ENCODE peak calls at places on chromosomes 4 and X, in eight cellular contexts. K is CD8-positive, alpha-beta T cell; E is aorta; S is T-helper 17 cell; N is activated CD8-positive, alpha-beta memory T cell treated with anti-CD3 and anti-CD28 coated beads, Interleukin-2, amount 10 ng/mL, durations not matched to agents 7 days and 5 days; G is activated CD8-positive, alpha-beta T cell treated with anti-CD3 and anti-CD28 coated beads for 36 hours; X is heart right ventricle; Y is Right ventricle myocardium inferior. C is an unnamed sample.

GRCh38 chrX:150456466-150456865 is 93.3 kb downstream of the MAMLD1 start:
- ATAC-seq in K (no peak), X (no peak), N (no peak), S (no peak), Y (no peak), G (peak), E (no peak), C (peak)

GRCh38 chr4:122045533-122045932 is 93.7 kb upstream of the TRPC3 start:
- ATAC-seq in K (no peak), S (no peak), X (no peak), G (no peak), N (no peak), Y (no peak), E (no peak), C (no peak)

GRCh38 chr4:56728512-56728911 is 47.4 kb upstream of the HOPX start:
- ATAC-seq in Y (peak), G (no peak), K (no peak), E (no peak), X (peak), N (no peak), S (no peak), C (peak)

GRCh38 chr4:19774690-19775256 is 476.9 kb upstream of the SLIT2 start:
- ATAC-seq in S (no peak), Y (no peak), E (no peak), G (no peak), K (no peak), X (no peak), N (no peak), C (no peak)

GRCh38 chr4:148015058-148015457 is 283.2 kb downstream of the ARHGAP10 start:
- ATAC-seq in K (no peak), N (no peak), S (no peak), G (no peak), X (no peak), E (no peak), Y (no peak), C (no peak)

GRCh38 chr4:156941940-156942548 is 29.6 kb downstream of the PDGFC start:
- ATAC-seq in X (peak), S (no peak), K (no peak), E (peak), G (no peak), N (no peak), Y (peak), C (peak)

GRCh38 chrX:68209008-68209407 is 224.3 kb downstream of the OPHN1 start:
- ATAC-seq in S (no peak), G (no peak), X (no peak), Y (no peak), N (no peak), K (no peak), E (no peak), C (peak)

GRCh38 chr4:109183851-109184345 is 118.6 kb downstream of the COL25A1 start:
- ATAC-seq in Y (no peak), X (peak), G (no peak), S (no peak), E (no peak), N (no peak), K (no peak), C (no peak)

GRCh38 chr4:37502070-37502469 is 184.1 kb downstream of the RELL1 start:
- ATAC-seq in K (no peak), N (no peak), G (no peak), Y (no peak), X (no peak), E (no peak), S (no peak), C (no peak)

GRCh38 chr4:167614866-167615265 is 380.6 kb upstream of the SPOCK3 start:
- ATAC-seq in Y (no peak), S (no peak), X (no peak), G (no peak), K (no peak), N (no peak), E (no peak), C (no peak)

GRCh38 chr4:95107635-95108034 is 349.9 kb downstream of the BMPR1B start:
- ATAC-seq in N (no peak), G (no peak), Y (no peak), K (no peak), E (no peak), S (no peak), X (no peak), C (no peak)

GRCh38 chrX:133454525-133455323 is 39.4 kb upstream of the GPC4 start:
- ATAC-seq in X (no peak), N (no peak), S (no peak), Y (peak), K (no peak), G (no peak), E (no peak), C (no peak)

GRCh38 chr4:147943159-147943638 is 211.3 kb downstream of the ARHGAP10 start:
- ATAC-seq in G (peak), S (peak), E (no peak), Y (peak), K (peak), X (no peak), N (peak), C (no peak)

GRCh38 chrX:43140546-43140945 is 362.6 kb upstream of the PPP1R2C start:
- ATAC-seq in E (no peak), X (no peak), G (no peak), K (no peak), N (no peak), S (no peak), Y (no peak), C (no peak)

GRCh38 chrX:21725498-21725897 is 32.4 kb downstream of the SMPX start:
- ATAC-seq in S (no peak), Y (no peak), K (no peak), N (no peak), G (no peak), E (no peak), X (no peak), C (no peak)

GRCh38 chrX:46637937-46638336 is 64.4 kb downstream of the CHST7 start:
- ATAC-seq in X (no peak), K (no peak), Y (no peak), G (peak), E (no peak), S (no peak), N (peak), C (no peak)

GRCh38 chr4:154018659-154019058 is 229.8 kb upstream of the SFRP2 start:
- ATAC-seq in E (no peak), N (no peak), S (no peak), K (no peak), G (peak), Y (no peak), X (no peak), C (no peak)

GRCh38 chr4:4462970-4463369 is 76.1 kb downstream of the NSG1 start:
- ATAC-seq in N (no peak), G (no peak), E (no peak), S (no peak), X (no peak), K (peak), Y (no peak), C (no peak)

GRCh38 chr4:170026253-170026991 is at the start of gene MFAP3L:
- ATAC-seq in Y (peak), N (peak), S (peak), E (peak), X (peak), G (peak), K (peak), C (peak)

GRCh38 chrX:129781134-129782014 is 1.6 kb downstream of the SASH3 start:
- ATAC-seq in E (peak), N (peak), G (peak), Y (peak), K (peak), X (peak), S (peak), C (peak)

GRCh38 chr4:165766018-165766417 is 107.0 kb upstream of the TLL1 start:
- ATAC-seq in X (peak), S (no peak), N (no peak), K (no peak), G (no peak), Y (no peak), E (no peak), C (no peak)

GRCh38 chr4:99644453-99644852 is 13.2 kb downstream of the C4orf54 start:
- ATAC-seq in S (no peak), Y (no peak), G (no peak), E (no peak), N (no peak), X (no peak), K (no peak), C (no peak)

GRCh38 chr4:184961693-184962092 is 56.6 kb upstream of the HELT start:
- ATAC-seq in X (no peak), G (no peak), Y (no peak), K (no peak), N (no peak), E (no peak), S (no peak), C (peak)

GRCh38 chr4:79743014-79743413 is 330.0 kb downstream of the ANTXR2 start:
- ATAC-seq in S (no peak), K (no peak), X (no peak), G (no peak), E (no peak), Y (no peak), N (no peak), C (no peak)

GRCh38 chr4:64533637-64534036 is 124.4 kb upstream of the TECRL start:
- ATAC-seq in E (no peak), X (peak), S (no peak), K (no peak), G (no peak), N (no peak), Y (no peak), C (no peak)

GRCh38 chr4:122747883-122748282 is 15.4 kb downstream of the BBS12 start:
- ATAC-seq in X (no peak), S (no peak), Y (no peak), G (no peak), K (no peak), N (no peak), E (no peak), C (peak)

GRCh38 chr4:185916683-185917082 is 104.7 kb upstream of the SORBS2 start:
- ATAC-seq in N (no peak), E (no peak), Y (no peak), S (no peak), K (no peak), G (no peak), X (no peak), C (no peak)

GRCh38 chr4:23835814-23836478 is 53.9 kb downstream of the PPARGC1A start:
- ATAC-seq in K (no peak), N (no peak), Y (no peak), G (no peak), E (no peak), X (peak), S (no peak), C (no peak)

GRCh38 chr4:59518005-59518823 is 1681.9 kb upstream of the ADGRL3 start:
- ATAC-seq in K (no peak), Y (no peak), S (no peak), G (no peak), N (no peak), X (no peak), E (peak), C (no peak)

GRCh38 chr4:1323635-1324442 is 23.2 kb upstream of the UVSSA start:
- ATAC-seq in S (no peak), E (no peak), Y (no peak), N (no peak), K (no peak), G (no peak), X (no peak), C (no peak)

GRCh38 chr4:47926667-47927258 is 12.4 kb upstream of the NFXL1 start:
- ATAC-seq in G (peak), K (peak), X (peak), E (peak), S (peak), N (peak), Y (peak), C (peak)

GRCh38 chr4:169885893-169886292 is 128.1 kb upstream of the HPF1 start:
- ATAC-seq in S (no peak), X (no peak), G (no peak), Y (no peak), N (no peak), K (no peak), E (no peak), C (no peak)

GRCh38 chrX:108257556-108257955 is 166.0 kb downstream of the ATG4A start:
- ATAC-seq in N (no peak), Y (no peak), X (no peak), S (no peak), K (no peak), E (no peak), G (no peak), C (no peak)